ENCODE peak calls at places on chromosomes 11 and 22, in eight cellular contexts. H is adrenal gland, Q is HCT116, L is H1, A is uterus, M is stomach, J is sigmoid colon, N is HepG2. W is an unnamed sample. For H3K27me3 and H3K4me1, the result is how much of the 10 kb centered on the place peaks cover.

GRCh38 chr22:37501176-37501609 is 15.0 kb upstream of the MFNG start:
- DNase-seq in H (no peak), Q (no peak), L (no peak), A (no peak), M (no peak), J (no peak), N (no peak), W (no peak)

GRCh38 chr22:42857845-42858481 is 890 bp upstream of the ARFGAP3 start:
- DNase-seq in H (peak), Q (no peak), L (no peak), A (peak), M (no peak), J (no peak), N (peak), W (no peak)

GRCh38 chr22:36689583-36689982 is 14.0 kb downstream of the CACNG2 start:
- DNase-seq in H (no peak), Q (no peak), L (no peak), A (no peak), M (no peak), J (no peak), N (no peak), W (no peak)

GRCh38 chr11:128720522-128720985 is 26.7 kb downstream of the FLI1 start:
- DNase-seq in H (no peak), Q (no peak), L (peak), A (no peak), M (peak), J (no peak), N (no peak), W (no peak)

GRCh38 chr11:46009647-46010046 is 87.2 kb downstream of the LARGE2 start:
- DNase-seq in H (no peak), Q (no peak), L (no peak), A (no peak), M (no peak), J (no peak), N (no peak), W (no peak)

GRCh38 chr11:117856252-117856651 is 20.2 kb downstream of the FXYD6 start:
- DNase-seq in H (no peak), Q (no peak), L (no peak), A (peak), M (peak), J (peak), N (no peak), W (no peak)

GRCh38 chr11:1030556-1030955 is 6.0 kb downstream of the MUC6 start:
- DNase-seq in H (no peak), Q (no peak), L (no peak), A (no peak), M (no peak), J (no peak), N (no peak), W (no peak)

GRCh38 chr11:86116386-86116726 is 47.5 kb upstream of the PICALM start:
- DNase-seq in H (no peak), Q (no peak), L (no peak), A (no peak), M (no peak), J (no peak), N (no peak), W (no peak)

GRCh38 chr11:102494216-102494615 is 36.3 kb downstream of the MMP7 start:
- DNase-seq in H (no peak), Q (peak), L (no peak), A (no peak), M (peak), J (no peak), N (peak), W (no peak)

GRCh38 chr22:48346311-48346710 is 1481.4 kb downstream of the BRD1 start:
- DNase-seq in H (no peak), Q (no peak), L (no peak), A (no peak), M (no peak), J (no peak), N (no peak), W (no peak)

GRCh38 chr22:48651981-48652538 is 1175.6 kb downstream of the BRD1 start:
- DNase-seq in H (no peak), Q (no peak), L (no peak), A (no peak), M (no peak), J (no peak), N (no peak), W (no peak)

GRCh38 chr22:24120029-24120428 is 61.3 kb upstream of the SUSD2 start:
- DNase-seq in H (no peak), Q (no peak), L (no peak), A (no peak), M (no peak), J (no peak), N (no peak), W (no peak)

GRCh38 chr11:119318240-119319135 is 1.6 kb upstream of the MCAM start:
- DNase-seq in H (no peak), Q (no peak), L (no peak), A (peak), M (no peak), J (peak), N (peak), W (no peak)

GRCh38 chr11:12901874-12902481 is 107.1 kb upstream of the RASSF10 start:
- DNase-seq in H (no peak), Q (no peak), L (no peak), A (no peak), M (no peak), J (no peak), N (no peak), W (no peak)

GRCh38 chr11:115665958-115666357 is 161.7 kb upstream of the CADM1 start:
- DNase-seq in H (no peak), Q (no peak), L (no peak), A (no peak), M (no peak), J (peak), N (no peak), W (no peak)

GRCh38 chr11:44470849-44471248 is 94.6 kb upstream of the CD82 start:
- DNase-seq in H (no peak), Q (no peak), L (no peak), A (no peak), M (no peak), J (no peak), N (no peak), W (no peak)

GRCh38 chr11:44475114-44475686 is 90.3 kb upstream of the CD82 start:
- DNase-seq in H (no peak), Q (no peak), L (no peak), A (no peak), M (no peak), J (no peak), N (no peak), W (no peak)

GRCh38 chr11:44469412-44469811 is 96.1 kb upstream of the CD82 start:
- DNase-seq in H (no peak), Q (no peak), L (no peak), A (no peak), M (no peak), J (no peak), N (peak), W (no peak)

GRCh38 chr11:44471603-44472002 is 93.9 kb upstream of the CD82 start:
- DNase-seq in H (no peak), Q (no peak), L (no peak), A (no peak), M (no peak), J (no peak), N (no peak), W (no peak)

GRCh38 chr11:44474702-44475101 is 90.8 kb upstream of the CD82 start:
- DNase-seq in H (no peak), Q (no peak), L (no peak), A (no peak), M (no peak), J (no peak), N (no peak), W (no peak)
- TF ChIP-seq POLR2A in H (no peak), Q (no peak), L (no peak), A (no peak), M (no peak), J (no peak), N (no peak), W (no peak)

GRCh38 chr11:35250631-35251030 is 111.7 kb downstream of the CD44 start:
- DNase-seq in H (no peak), Q (no peak), L (no peak), A (no peak), M (no peak), J (no peak), N (no peak), W (no peak)
- H3K27me3 ChIP-seq in H (under half), Q (under half), L (under half), A (under half), M (under half), J (under half), N (under half), W (under half)

GRCh38 chr11:114200351-114200750 is 95.8 kb upstream of the NNMT start:
- DNase-seq in H (no peak), Q (no peak), L (no peak), A (no peak), M (no peak), J (no peak), N (no peak), W (no peak)
- H3K4me1 ChIP-seq in H (half or more), Q (under half), L (under half), A (under half), M (half or more), J (under half), N (under half), W (under half)

GRCh38 chr11:9037046-9037780 is 33.4 kb upstream of the NRIP3 start:
- DNase-seq in H (no peak), Q (no peak), L (no peak), A (no peak), M (no peak), J (no peak), N (no peak), W (no peak)
- TF ChIP-seq POLR2A in H (no peak), Q (no peak), L (no peak), A (no peak), M (no peak), J (no peak), N (no peak), W (no peak)

DNA sequence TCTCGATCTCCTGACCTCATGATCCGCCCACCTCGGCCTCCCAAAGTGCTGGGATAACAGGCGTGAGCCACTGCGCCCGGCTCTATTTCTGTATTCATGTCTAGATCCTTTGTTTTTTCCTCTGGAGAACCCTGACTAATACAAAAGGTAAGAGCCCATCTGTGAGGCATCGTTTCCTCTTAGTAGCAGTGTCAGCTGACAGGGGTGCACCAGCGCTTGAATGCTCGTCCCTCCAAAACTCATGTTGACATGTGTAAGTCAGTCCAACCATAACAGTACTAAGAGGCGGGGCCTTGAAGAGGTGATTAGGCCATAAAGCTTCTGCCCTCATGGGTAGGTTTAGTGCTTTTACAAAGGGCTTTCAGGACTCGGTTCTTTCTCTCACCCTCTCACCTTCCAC is 470.1 kb upstream of the B3GAT1 start:
- DNase-seq in H (no peak), Q (no peak), L (peak), A (no peak), M (no peak), J (no peak), N (no peak), W (no peak)
- H3K27me3 ChIP-seq in H (under half), Q (half or more), L (under half), A (under half), M (under half), J (under half), N (under half), W (under half)